ENCODE peak calls at places on chromosomes 13 and 19, in ten cellular contexts. One of them, this sample, is unnamed.

GRCh38 chr19:46107371-46107770 is 17.1 kb downstream of the IGFL3 start:
- DNase-seq in thoracic aorta: no peak
- DNase-seq in NCI-H1930: no peak
- DNase-seq in putamen: no peak
- DNase-seq in SIG-M5: no peak
- DNase-seq in uterus: no peak
- DNase-seq in A172: peak
- DNase-seq in AG09309: peak
- DNase-seq in effector CD4-positive, alpha-beta T cell: no peak
- DNase-seq in IMR-90: peak
- DNase-seq in this sample: no peak

GRCh38 chr13:105573134-105573533 is 962.3 kb downstream of the EFNB2 start:
- DNase-seq in thoracic aorta: no peak
- DNase-seq in NCI-H1930: no peak
- DNase-seq in putamen: no peak
- DNase-seq in SIG-M5: no peak
- DNase-seq in uterus: no peak
- DNase-seq in A172: peak
- DNase-seq in AG09309: no peak
- DNase-seq in effector CD4-positive, alpha-beta T cell: no peak
- DNase-seq in IMR-90: no peak
- DNase-seq in this sample: no peak

GRCh38 chr13:86907116-86907515 is 764.1 kb upstream of the SLITRK5 start:
- DNase-seq in thoracic aorta: no peak
- DNase-seq in NCI-H1930: no peak
- DNase-seq in putamen: no peak
- DNase-seq in SIG-M5: no peak
- DNase-seq in uterus: no peak
- DNase-seq in A172: no peak
- DNase-seq in AG09309: no peak
- DNase-seq in effector CD4-positive, alpha-beta T cell: no peak
- DNase-seq in IMR-90: peak
- DNase-seq in this sample: no peak

GRCh38 chr19:38685666-38686529 is 38.4 kb downstream of the ACTN4 start:
- DNase-seq in thoracic aorta: no peak
- DNase-seq in NCI-H1930: no peak
- DNase-seq in putamen: no peak
- DNase-seq in SIG-M5: no peak
- DNase-seq in uterus: no peak
- DNase-seq in A172: no peak
- DNase-seq in AG09309: no peak
- DNase-seq in effector CD4-positive, alpha-beta T cell: no peak
- DNase-seq in IMR-90: peak
- DNase-seq in this sample: no peak

GRCh38 chr13:87777395-87777794 is 106.2 kb downstream of the SLITRK5 start:
- DNase-seq in thoracic aorta: no peak
- DNase-seq in NCI-H1930: no peak
- DNase-seq in putamen: no peak
- DNase-seq in SIG-M5: no peak
- DNase-seq in uterus: no peak
- DNase-seq in A172: peak
- DNase-seq in AG09309: no peak
- DNase-seq in effector CD4-positive, alpha-beta T cell: no peak
- DNase-seq in IMR-90: no peak
- DNase-seq in this sample: no peak

GRCh38 chr19:489418-490196 is 6.7 kb upstream of the MADCAM1 start:
- DNase-seq in thoracic aorta: no peak
- DNase-seq in NCI-H1930: no peak
- DNase-seq in putamen: peak
- DNase-seq in SIG-M5: no peak
- DNase-seq in uterus: no peak
- DNase-seq in A172: no peak
- DNase-seq in AG09309: no peak
- DNase-seq in effector CD4-positive, alpha-beta T cell: no peak
- DNase-seq in IMR-90: peak
- DNase-seq in this sample: no peak

GRCh38 chr13:86918682-86919081 is 752.5 kb upstream of the SLITRK5 start:
- DNase-seq in thoracic aorta: no peak
- DNase-seq in NCI-H1930: no peak
- DNase-seq in putamen: no peak
- DNase-seq in SIG-M5: no peak
- DNase-seq in uterus: no peak
- DNase-seq in A172: no peak
- DNase-seq in AG09309: no peak
- DNase-seq in effector CD4-positive, alpha-beta T cell: no peak
- DNase-seq in IMR-90: no peak
- DNase-seq in this sample: no peak

GRCh38 chr13:83503424-83503823 is 378.9 kb downstream of the SLITRK1 start:
- DNase-seq in thoracic aorta: no peak
- DNase-seq in NCI-H1930: no peak
- DNase-seq in putamen: no peak
- DNase-seq in SIG-M5: no peak
- DNase-seq in uterus: no peak
- DNase-seq in A172: peak
- DNase-seq in AG09309: no peak
- DNase-seq in effector CD4-positive, alpha-beta T cell: no peak
- DNase-seq in IMR-90: peak
- DNase-seq in this sample: no peak

GRCh38 chr19:54883228-54883627 is 9.2 kb downstream of the FCAR start:
- DNase-seq in thoracic aorta: no peak
- DNase-seq in NCI-H1930: no peak
- DNase-seq in putamen: no peak
- DNase-seq in SIG-M5: no peak
- DNase-seq in uterus: no peak
- DNase-seq in A172: no peak
- DNase-seq in AG09309: no peak
- DNase-seq in effector CD4-positive, alpha-beta T cell: no peak
- DNase-seq in IMR-90: no peak
- DNase-seq in this sample: no peak

GRCh38 chr19:24033962-24034342 is 53.0 kb upstream of the ZNF254 start:
- DNase-seq in thoracic aorta: peak
- DNase-seq in NCI-H1930: no peak
- DNase-seq in putamen: peak
- DNase-seq in SIG-M5: no peak
- DNase-seq in uterus: peak
- DNase-seq in A172: peak
- DNase-seq in AG09309: peak
- DNase-seq in effector CD4-positive, alpha-beta T cell: no peak
- DNase-seq in IMR-90: peak
- DNase-seq in this sample: peak

GRCh38 chr19:55310498-55310897 is 14.6 kb downstream of the TMEM150B start:
- DNase-seq in thoracic aorta: no peak
- DNase-seq in NCI-H1930: no peak
- DNase-seq in putamen: no peak
- DNase-seq in SIG-M5: no peak
- DNase-seq in uterus: no peak
- DNase-seq in A172: no peak
- DNase-seq in AG09309: no peak
- DNase-seq in effector CD4-positive, alpha-beta T cell: no peak
- DNase-seq in IMR-90: no peak
- DNase-seq in this sample: no peak

GRCh38 chr13:106526748-106527488 is 8.5 kb downstream of the EFNB2 start:
- DNase-seq in thoracic aorta: no peak
- DNase-seq in NCI-H1930: no peak
- DNase-seq in putamen: no peak
- DNase-seq in SIG-M5: no peak
- DNase-seq in uterus: no peak
- DNase-seq in A172: no peak
- DNase-seq in AG09309: no peak
- DNase-seq in effector CD4-positive, alpha-beta T cell: no peak
- DNase-seq in IMR-90: no peak
- DNase-seq in this sample: no peak

This sample was measured in natural killer cell.